ENCODE peak calls at places on chromosomes 16 and 17, in four cellular contexts. N is heart left ventricle, Q is sigmoid colon, T is IMR-90. A is an unnamed sample. For H3K4me1, the result is how much of the 10 kb centered on the place peaks cover.

GRCh38 chr17:8133941-8134340 is 10.0 kb upstream of the HES7 start:
- DNase-seq in Q (no peak), N (no peak), T (no peak), A (no peak)

GRCh38 chr17:44522883-44523671 is 19.9 kb upstream of the GPATCH8 start:
- DNase-seq in N (peak), Q (peak), T (peak), A (peak)

GRCh38 chr17:42431758-42432161 is 8.7 kb upstream of the CAVIN1 start:
- DNase-seq in Q (no peak), T (peak), N (no peak), A (no peak)

GRCh38 chr16:11389083-11389482 is 43.8 kb downstream of the RMI2 start:
- DNase-seq in Q (no peak), N (no peak), T (no peak), A (no peak)

GRCh38 chr17:335691-336090 is 16.9 kb downstream of the RPH3AL start:
- DNase-seq in Q (peak), N (no peak), T (no peak), A (no peak)

GRCh38 chr17:4327638-4328037 is 38.8 kb downstream of the UBE2G1 start:
- DNase-seq in Q (no peak), T (peak), N (no peak), A (peak)

GRCh38 chr17:54518706-54519105 is 381.9 kb upstream of the TOM1L1 start:
- DNase-seq in T (no peak), Q (no peak), N (no peak), A (no peak)

GRCh38 chr16:23015580-23015979 is 133.7 kb downstream of the USP31 start:
- DNase-seq in N (no peak), Q (no peak), T (no peak), A (no peak)

GRCh38 chr16:873243-873661 is 72.7 kb upstream of the GNG13 start:
- DNase-seq in T (no peak), N (no peak), Q (no peak), A (no peak)

GRCh38 chr16:72938426-72939164 is 109.3 kb downstream of the ZFHX3 start:
- DNase-seq in Q (peak), T (peak), N (peak), A (peak)

GRCh38 chr17:18921485-18921884 is 30.5 kb upstream of the SLC5A10 start:
- DNase-seq in N (no peak), T (no peak), Q (no peak), A (no peak)

GRCh38 chr16:65154321-65154720 is 32.5 kb upstream of the CDH11 start:
- DNase-seq in T (no peak), Q (no peak), N (no peak), A (no peak)

GRCh38 chr16:82675300-82675699 is 48.5 kb downstream of the CDH13 start:
- DNase-seq in Q (no peak), N (no peak), T (peak), A (no peak)

GRCh38 chr17:33696102-33696501 is 403.0 kb upstream of the ASIC2 start:
- DNase-seq in Q (no peak), N (no peak), T (no peak), A (no peak)

GRCh38 chr16:54026456-54026855 is 260.1 kb downstream of the IRX3 start:
- DNase-seq in N (no peak), T (peak), Q (no peak), A (no peak)

GRCh38 chr17:30299000-30299399 is 7.3 kb upstream of the BLMH start:
- DNase-seq in Q (no peak), N (no peak), T (peak), A (no peak)

GRCh38 chr17:80811181-80812105 is 180.2 kb upstream of the CHMP6 start:
- DNase-seq in T (no peak), Q (peak), N (no peak), A (no peak)

GRCh38 chr17:3828151-3828851 is 17.7 kb downstream of the NCBP3 start:
- DNase-seq in T (peak), Q (peak), N (no peak), A (peak)

GRCh38 chr16:62190426-62190825 is 154.2 kb upstream of the CDH8 start:
- DNase-seq in T (no peak), Q (no peak), N (no peak), A (no peak)

GRCh38 chr17:61412860-61413653 is 13.4 kb downstream of the TBX2 start:
- DNase-seq in T (no peak), N (peak), Q (peak), A (peak)

GRCh38 chr16:57620316-57621231 is 7.9 kb upstream of the ADGRG1 start:
- DNase-seq in N (no peak), Q (peak), T (no peak), A (no peak)

GRCh38 chr17:6420173-6420641 is 14.7 kb downstream of the AIPL1 start:
- DNase-seq in Q (no peak), T (peak), N (no peak), A (no peak)

DNA sequence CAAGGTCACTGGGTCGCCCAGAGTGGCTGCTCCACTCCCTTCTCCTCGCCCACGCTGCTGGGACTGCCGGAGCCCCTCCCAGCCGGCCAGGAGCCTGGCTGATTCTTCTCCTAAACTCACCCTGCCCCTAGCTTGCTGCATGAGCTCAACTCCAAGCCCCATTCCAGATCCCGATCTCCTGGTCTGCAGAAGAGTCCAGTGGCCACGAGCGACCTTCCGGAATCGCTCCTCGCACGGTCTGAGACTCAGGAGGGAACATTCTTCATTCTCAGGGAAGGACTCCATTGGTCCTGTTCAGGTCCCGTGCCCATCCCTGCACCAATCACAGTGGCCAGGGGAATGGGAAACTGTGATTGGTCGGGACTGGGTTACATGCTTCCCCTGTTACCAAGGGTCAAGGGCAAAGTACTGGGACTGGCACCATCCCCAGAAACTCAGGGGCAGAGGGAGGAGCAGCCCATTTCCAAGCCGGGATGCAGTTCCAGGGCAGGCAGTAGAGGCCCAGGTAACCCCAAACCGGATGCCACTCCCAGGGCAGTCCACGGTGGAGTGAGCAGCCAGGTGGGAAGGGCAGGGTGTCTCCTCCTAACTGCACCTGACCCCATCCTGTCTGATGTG is 24.5 kb upstream of the CIBAR2 start:
- DNase-seq in Q (peak), N (peak), T (no peak), A (peak)
- TF ChIP-seq POLR2A in Q (no peak), N (no peak), T (no peak), A (no peak)

GRCh38 chr16:87067890-87068289 is 249.3 kb downstream of the C16orf95 start:
- DNase-seq in Q (peak), T (no peak), N (no peak), A (no peak)

GRCh38 chr16:87064731-87065720 is 252.2 kb downstream of the C16orf95 start:
- DNase-seq in N (no peak), Q (peak), T (no peak), A (no peak)

GRCh38 chr16:87066695-87067556 is 250.3 kb downstream of the C16orf95 start:
- DNase-seq in N (no peak), Q (peak), T (no peak), A (no peak)

GRCh38 chr16:87068316-87068715 is 248.9 kb downstream of the C16orf95 start:
- DNase-seq in N (no peak), T (no peak), Q (peak), A (no peak)

DNA sequence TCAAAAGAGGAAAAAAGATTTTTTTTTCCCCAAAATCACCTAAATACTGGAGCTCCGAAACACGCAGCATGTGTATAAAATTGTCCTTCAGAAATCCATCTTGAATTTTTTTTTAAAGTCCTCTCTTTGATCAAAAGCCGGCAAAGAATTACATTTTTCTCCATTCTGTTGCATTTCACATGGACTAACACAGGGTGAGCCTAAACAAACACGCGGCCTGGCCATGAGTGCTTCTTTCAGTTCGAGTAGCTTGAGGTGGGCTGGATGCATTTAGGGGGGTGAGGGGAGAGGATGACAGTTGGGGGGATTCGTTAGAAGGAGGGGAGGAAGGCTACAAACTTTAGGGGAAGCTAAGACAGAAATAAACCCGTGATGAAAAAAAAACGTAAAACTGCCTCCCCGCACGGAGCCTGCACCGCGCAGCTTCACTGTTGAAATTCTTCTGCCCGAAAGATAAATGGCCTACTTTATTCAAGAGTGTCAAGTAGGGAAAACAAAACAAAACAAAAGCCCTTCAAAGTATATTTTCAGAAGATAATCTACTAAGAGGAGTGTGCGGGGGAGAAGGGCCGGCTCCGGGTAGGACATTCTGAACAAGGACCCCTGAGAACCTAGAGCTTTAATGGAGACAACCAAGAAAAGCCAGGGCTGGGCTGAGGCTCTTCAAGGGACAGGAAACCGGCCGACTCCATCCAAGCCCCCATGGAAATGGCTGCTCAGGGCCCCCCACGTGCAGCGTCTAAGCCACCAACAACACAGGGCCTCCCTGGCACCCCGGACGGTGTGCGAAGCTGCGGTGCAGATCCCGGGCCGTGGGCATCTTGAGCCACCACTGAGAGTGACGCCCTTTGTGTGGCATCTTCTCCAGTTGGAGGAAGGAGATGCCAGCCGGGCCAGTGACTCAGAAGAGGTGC is 251.2 kb downstream of the C16orf95 start:
- DNase-seq in T (no peak), N (no peak), Q (peak), A (no peak)
- H3K4me1 ChIP-seq in T (under half), N (under half), Q (under half), A (under half)

GRCh38 chr17:81923302-81924260 is 4.0 kb downstream of the MAFG start:
- DNase-seq in Q (peak), N (peak), T (peak), A (peak)
- H3K4me3 ChIP-seq in Q (peak), N (peak), T (peak), A (peak)

GRCh38 chr17:57838857-57839570 is 10.8 kb downstream of the MRPS23 start:
- DNase-seq in N (no peak), T (no peak), Q (peak), A (no peak)
- TF ChIP-seq POLR2A in N (no peak), T (no peak), Q (no peak), A (no peak)

DNA sequence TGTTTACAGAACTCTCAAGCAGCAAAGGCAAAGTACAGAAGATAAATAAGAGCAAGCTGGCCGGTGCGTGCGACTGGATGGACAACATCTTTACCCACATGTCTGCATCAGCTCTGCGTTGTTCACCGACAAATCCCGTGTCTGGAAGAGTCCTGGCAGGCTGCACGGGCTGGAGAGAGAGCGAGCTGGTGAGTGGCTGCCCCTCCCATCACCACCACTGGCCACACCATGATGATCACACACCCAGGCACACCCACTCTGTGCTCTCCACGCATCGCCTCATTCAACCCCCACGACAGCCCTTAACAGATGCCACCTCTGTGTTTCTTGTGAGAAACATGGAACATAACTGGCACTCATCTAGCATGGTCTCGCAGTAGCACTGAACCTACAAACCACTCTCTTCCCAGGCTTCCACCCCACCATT is 59.2 kb downstream of the ANKRD11 start:
- DNase-seq in Q (peak), N (no peak), T (peak), A (no peak)
- H3K4me1 ChIP-seq in Q (under half), N (under half), T (under half), A (half or more)

GRCh38 chr16:27198451-27199234 is 4.7 kb upstream of the KDM8 start:
- DNase-seq in T (no peak), N (no peak), Q (no peak), A (no peak)
- H3K4me3 ChIP-seq in T (no peak), N (no peak), Q (no peak), A (no peak)

A was measured in gastrocnemius medialis.